ENCODE peak calls at places on chromosomes 4 and X, in seven cellular contexts. G, E, K, D, J, H and Q are unnamed samples.

GRCh38 chr4:7817877-7818675 is 121.6 kb downstream of the AFAP1 start:
- DNase-seq in D (no peak), J (peak; percentile 58), H (no peak), E (no peak), G (no peak), K (peak; percentile 42), Q (no peak)

GRCh38 chr4:106194801-106195200 is 121.2 kb downstream of the TBCK start:
- DNase-seq in K (no peak), H (no peak), J (peak; percentile 44), D (no peak), E (no peak), G (no peak), Q (peak; percentile 10)

GRCh38 chr4:111641813-111642579 is 503.3 kb upstream of the FAM241A start:
- DNase-seq in D (peak; percentile 68), J (peak; percentile 95), E (peak; percentile 92), G (peak; percentile 87), H (peak; percentile 91), K (peak; percentile 73), Q (peak; percentile 97)

GRCh38 chr4:173237152-173237551 is 68.5 kb downstream of the GALNT7 start:
- DNase-seq in D (no peak), H (no peak), K (no peak), J (no peak), G (no peak), E (no peak), Q (peak; percentile 49)

GRCh38 chr4:81912420-81912819 is 440.7 kb upstream of the RASGEF1B start:
- DNase-seq in G (no peak), J (no peak), H (no peak), E (no peak), K (no peak), D (no peak), Q (no peak)

GRCh38 chr4:17055788-17056187 is 157.3 kb upstream of the LDB2 start:
- DNase-seq in J (peak; percentile 90), G (no peak), K (peak; percentile 82), D (no peak), E (peak; percentile 75), H (no peak), Q (peak; percentile 70)

GRCh38 chr4:40401646-40402045 is 66.5 kb downstream of the CHRNA9 start:
- DNase-seq in J (peak; percentile 56), G (no peak), H (no peak), D (no peak), E (no peak), K (no peak), Q (no peak)

GRCh38 chr4:2249526-2249991 is 7.6 kb upstream of the HAUS3 start:
- DNase-seq in D (peak; percentile 3), J (no peak), G (no peak), E (no peak), H (no peak), K (no peak), Q (no peak)

GRCh38 chrX:50893466-50893865 is 17.1 kb upstream of the BMP15 start:
- DNase-seq in J (no peak), E (no peak), G (no peak), K (no peak), D (no peak), H (no peak), Q (no peak)

GRCh38 chr4:183609151-183609550 is 49.8 kb downstream of the RWDD4 start:
- DNase-seq in J (no peak), K (no peak), H (no peak), G (no peak), E (no peak), D (no peak), Q (no peak)

GRCh38 chr4:99405433-99406115 is 29.6 kb downstream of the ADH7 start:
- DNase-seq in G (peak; percentile 59), K (peak; percentile 43), D (peak; percentile 72), H (peak; percentile 75), J (peak; percentile 93), E (peak; percentile 74), Q (peak; percentile 92)

GRCh38 chr4:175651701-175652100 is 160.4 kb downstream of the GPM6A start:
- DNase-seq in J (no peak), E (no peak), G (no peak), D (no peak), H (no peak), K (no peak), Q (no peak)

GRCh38 chr4:79597266-79597665 is 189.2 kb upstream of the GK2 start:
- DNase-seq in H (no peak), G (no peak), J (peak; percentile 78), K (peak; percentile 66), D (no peak), E (no peak), Q (peak; percentile 2)

GRCh38 chr4:167102475-167102874 is 131.8 kb downstream of the SPOCK3 start:
- DNase-seq in D (no peak), E (no peak), J (no peak), H (no peak), K (no peak), G (no peak), Q (no peak)

GRCh38 chr4:149050840-149051239 is 608.6 kb upstream of the NR3C2 start:
- DNase-seq in K (no peak), G (no peak), J (no peak), D (no peak), H (no peak), E (peak; percentile 62), Q (no peak)

GRCh38 chr4:184538023-184538599 is 63.8 kb upstream of the IRF2 start:
- DNase-seq in G (peak; percentile 93), H (peak; percentile 88), E (peak; percentile 55), D (peak; percentile 53), J (peak; percentile 94), K (peak; percentile 76), Q (peak; percentile 95)

GRCh38 chr4:168795346-168795745 is 214.7 kb downstream of the CBR4 start:
- DNase-seq in D (no peak), E (no peak), H (no peak), K (no peak), J (no peak), G (no peak), Q (no peak)

GRCh38 chr4:187586892-187587291 is 408.7 kb upstream of the ZFP42 start:
- DNase-seq in H (no peak), K (no peak), J (no peak), E (no peak), G (no peak), D (no peak), Q (no peak)

GRCh38 chr4:40564815-40565505 is 64.7 kb downstream of the RBM47 start:
- DNase-seq in G (peak; percentile 13), K (no peak), J (no peak), D (no peak), E (peak; percentile 86), H (no peak), Q (peak; percentile 31)

GRCh38 chrX:16671005-16671404 is 21.0 kb downstream of the S100G start:
- DNase-seq in H (peak; percentile 57), K (peak; percentile 32), G (peak; percentile 27), E (peak; percentile 57), J (peak; percentile 69), D (no peak), Q (peak; percentile 79)

GRCh38 chrX:101395789-101396188 is 5.0 kb downstream of the RPL36A start:
- DNase-seq in G (no peak), H (no peak), J (peak; percentile 40), D (no peak), E (no peak), K (no peak), Q (peak; percentile 48)
- H3K9ac ChIP-seq in G (no peak overlapping the region), H (no peak overlapping the region), J (no peak overlapping the region), D (no peak overlapping the region), E (no peak overlapping the region), K (no peak overlapping the region), Q (no peak overlapping the region)

DNA sequence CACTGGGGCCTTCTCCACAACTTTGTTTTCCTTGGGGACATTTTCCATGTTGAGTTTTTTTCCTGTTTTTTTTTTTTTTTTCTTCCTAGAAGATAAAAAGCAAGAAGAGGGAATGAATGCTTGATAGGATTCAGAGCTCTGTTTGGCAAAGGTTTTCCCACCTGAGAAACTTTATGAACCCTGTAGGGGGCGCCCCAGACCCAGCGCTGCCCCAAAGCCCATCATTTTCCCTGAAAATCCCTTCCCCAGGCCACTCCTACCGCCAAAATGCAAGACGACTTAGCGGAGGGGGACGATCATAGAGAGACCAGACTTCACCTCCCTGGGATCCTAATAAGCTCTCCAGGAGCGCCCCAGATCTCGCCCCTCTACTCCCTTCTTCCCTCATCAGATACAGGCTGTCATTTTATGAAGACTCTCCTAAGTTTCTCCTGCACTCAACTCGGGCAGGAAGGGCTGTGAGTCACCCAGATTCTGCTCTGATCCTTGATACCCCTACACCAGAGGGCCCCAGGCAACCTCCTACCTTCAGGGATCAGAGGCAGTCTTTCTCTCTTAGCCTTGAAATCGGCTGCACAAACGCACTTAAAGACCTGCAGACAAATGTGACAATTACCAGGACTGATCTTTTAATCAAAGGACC is 1.4 kb downstream of the BEX5 start:
- DNase-seq in K (no peak), G (peak; percentile 8), H (peak; percentile 31), D (no peak), E (peak; percentile 60), J (no peak), Q (no peak)
- H3K9ac ChIP-seq in K (no peak overlapping the region), G (peak overlapping the region; percentile 71), H (no peak overlapping the region), D (no peak overlapping the region), E (no peak overlapping the region), J (no peak overlapping the region), Q (no peak overlapping the region)

GRCh38 chr4:23878912-23879732 is 10.7 kb downstream of the PPARGC1A start:
- DNase-seq in G (no peak), J (no peak), E (peak; percentile 94), H (no peak), K (peak; percentile 84), D (no peak), Q (no peak)
- H3K9ac ChIP-seq in G (no peak overlapping the region), J (no peak overlapping the region), E (peak overlapping the region; percentile 5), H (no peak overlapping the region), K (no peak overlapping the region), D (no peak overlapping the region), Q (no peak overlapping the region)

DNA sequence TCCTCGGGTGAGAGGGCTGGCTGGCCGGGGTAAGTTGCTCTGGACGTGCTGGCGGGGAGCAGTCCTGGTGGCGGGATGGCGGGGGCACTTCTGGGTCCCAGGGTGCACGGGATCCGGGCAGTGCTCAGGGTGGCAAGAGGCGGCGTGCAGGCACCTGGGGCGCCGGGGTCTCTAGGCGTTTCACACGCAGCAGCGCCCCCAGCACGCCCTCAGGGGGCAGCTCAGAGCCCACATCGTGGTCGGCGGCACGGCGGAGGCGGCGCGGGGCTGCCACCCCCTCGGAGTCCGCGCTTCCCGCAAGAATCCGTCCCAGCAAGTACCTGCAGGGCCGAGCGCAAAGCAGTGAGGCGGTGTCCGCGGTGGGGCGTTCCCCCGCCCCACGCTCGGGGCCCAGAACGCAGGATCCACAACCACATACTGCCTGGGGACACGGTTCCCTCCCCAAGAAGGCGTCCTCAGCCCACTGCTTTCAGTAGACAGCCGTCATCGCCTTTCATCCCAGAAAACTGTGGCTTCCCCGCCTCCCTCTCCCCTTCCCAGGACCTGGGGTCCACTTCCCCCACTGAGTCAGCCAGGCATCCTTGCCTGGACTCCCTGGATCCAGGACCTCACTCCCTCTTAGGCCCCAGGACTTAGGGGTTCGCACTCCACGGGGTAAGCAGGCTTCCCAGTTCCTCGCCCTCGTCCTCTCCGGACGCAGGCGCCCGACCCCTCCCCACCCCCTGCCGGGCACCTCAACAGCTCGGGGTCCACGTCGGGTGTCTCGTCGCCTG is 4.1 kb downstream of the PCSK1N start:
- DNase-seq in G (no peak), D (no peak), H (peak; percentile 29), K (no peak), J (no peak), E (no peak), Q (no peak)
- H3K9ac ChIP-seq in G (no peak overlapping the region), D (no peak overlapping the region), H (no peak overlapping the region), K (no peak overlapping the region), J (no peak overlapping the region), E (peak overlapping the region; percentile 32), Q (no peak overlapping the region)

DNA sequence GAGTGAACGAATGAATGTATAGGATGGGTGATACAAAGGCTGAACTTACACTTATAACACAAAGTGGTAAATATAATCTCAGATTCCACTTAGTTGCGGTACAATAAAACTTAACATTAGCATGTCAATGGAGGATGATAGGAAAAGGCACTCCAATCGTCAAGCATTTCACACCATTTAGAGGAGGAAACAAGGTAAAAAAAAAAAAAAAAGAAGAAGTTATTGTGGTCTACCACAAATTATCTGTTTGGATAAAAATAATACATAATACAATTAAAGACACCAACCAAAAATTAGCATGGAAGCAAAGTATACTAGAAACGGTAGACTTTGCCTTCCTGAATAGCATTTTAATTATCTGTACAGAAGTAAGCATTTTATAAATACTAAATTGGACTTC is 205.5 kb downstream of the PPP3CA start:
- DNase-seq in H (no peak), G (no peak), D (no peak), J (no peak), K (no peak), E (no peak), Q (no peak)
- H3K9ac ChIP-seq in H (no peak overlapping the region), G (no peak overlapping the region), D (no peak overlapping the region), J (no peak overlapping the region), K (no peak overlapping the region), E (no peak overlapping the region), Q (no peak overlapping the region)